ENCODE peak calls at places on chromosomes 5 and 9, in four cellular contexts. J is SK-N-SH, P is HepG2, T is HCT116. Z is an unnamed sample.

GRCh38 chr5:103512506-103512905 is 50.1 kb downstream of the NUDT12 start:
- DNase-seq in T (no peak), P (no peak), J (no peak), Z (no peak)

GRCh38 chr9:107557236-107557990 is 67.8 kb upstream of the KLF4 start:
- DNase-seq in J (no peak), T (peak; percentile 79), P (no peak), Z (no peak)

GRCh38 chr5:78588517-78588916 is 60.1 kb downstream of the LHFPL2 start:
- DNase-seq in T (no peak), P (no peak), J (no peak), Z (no peak)

GRCh38 chr5:87116821-87117512 is 150.7 kb upstream of the RASA1 start:
- DNase-seq in T (no peak), J (no peak), P (no peak), Z (no peak)

GRCh38 chr9:115498338-115498737 is 380.4 kb upstream of the TNC start:
- DNase-seq in J (no peak), T (no peak), P (no peak), Z (no peak)

GRCh38 chr9:136143215-136144001 is 24.7 kb upstream of the TMEM250 start:
- DNase-seq in T (no peak), P (peak; percentile 31), J (peak; percentile 57), Z (peak; percentile 76)

GRCh38 chr5:112682621-112683061 is 55.0 kb upstream of the APC start:
- DNase-seq in J (no peak), P (no peak), T (no peak), Z (no peak)

GRCh38 chr5:124661317-124662141 is 84.9 kb downstream of the ZNF608 start:
- DNase-seq in J (no peak), T (peak; percentile 81), P (peak; percentile 99), Z (peak; percentile 25)

GRCh38 chr5:65760504-65761275 is 38.7 kb downstream of the NLN start:
- DNase-seq in T (no peak), J (no peak), P (no peak), Z (no peak)

GRCh38 chr9:110619831-110620230 is 40.3 kb upstream of the SVEP1 start:
- DNase-seq in P (no peak), J (no peak), T (no peak), Z (no peak)
- TF ChIP-seq ELF1 in P (no peak), J (no peak), T (no peak), Z (no peak)

DNA sequence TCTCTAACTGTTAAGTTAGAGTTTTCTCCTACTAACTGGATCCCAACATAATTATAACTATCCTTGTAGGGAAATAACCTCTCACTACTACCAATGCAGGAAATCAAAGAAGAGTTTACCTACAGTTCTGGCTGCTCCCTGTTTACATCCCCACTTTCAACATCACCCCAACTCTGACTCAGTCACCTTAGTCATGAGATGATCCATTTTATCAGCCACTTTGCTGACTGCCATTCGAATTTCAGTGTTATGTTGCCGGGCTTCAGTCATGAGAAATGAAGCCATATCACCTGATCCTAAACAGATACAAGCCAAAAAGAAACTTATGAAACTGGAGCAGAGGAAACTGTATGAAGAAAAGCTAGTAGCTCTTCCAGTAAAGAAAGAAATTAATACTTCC is 33.7 kb downstream of the SLC31A2 start:
- DNase-seq in J (no peak), T (no peak), P (no peak), Z (no peak)
- TF ChIP-seq ELF1 in J (no peak), T (no peak), P (no peak), Z (no peak)

GRCh38 chr9:128167209-128167608 is 7.1 kb downstream of the BBLN start:
- DNase-seq in T (no peak), J (no peak), P (no peak), Z (no peak)

GRCh38 chr9:128169492-128169891 is 9.4 kb downstream of the BBLN start:
- DNase-seq in P (no peak), T (no peak), J (no peak), Z (no peak)

GRCh38 chr9:128169925-128170324 is 9.9 kb downstream of the BBLN start:
- DNase-seq in J (no peak), P (no peak), T (no peak), Z (no peak)

GRCh38 chr9:128166169-128166568 is 6.1 kb downstream of the BBLN start:
- DNase-seq in J (no peak), P (no peak), T (no peak), Z (no peak)

GRCh38 chr9:128168731-128169308 is 8.8 kb downstream of the BBLN start:
- DNase-seq in J (no peak), P (no peak), T (no peak), Z (no peak)
- TF ChIP-seq ELF1 in J (no peak), P (no peak), T (no peak), Z (no peak)

DNA sequence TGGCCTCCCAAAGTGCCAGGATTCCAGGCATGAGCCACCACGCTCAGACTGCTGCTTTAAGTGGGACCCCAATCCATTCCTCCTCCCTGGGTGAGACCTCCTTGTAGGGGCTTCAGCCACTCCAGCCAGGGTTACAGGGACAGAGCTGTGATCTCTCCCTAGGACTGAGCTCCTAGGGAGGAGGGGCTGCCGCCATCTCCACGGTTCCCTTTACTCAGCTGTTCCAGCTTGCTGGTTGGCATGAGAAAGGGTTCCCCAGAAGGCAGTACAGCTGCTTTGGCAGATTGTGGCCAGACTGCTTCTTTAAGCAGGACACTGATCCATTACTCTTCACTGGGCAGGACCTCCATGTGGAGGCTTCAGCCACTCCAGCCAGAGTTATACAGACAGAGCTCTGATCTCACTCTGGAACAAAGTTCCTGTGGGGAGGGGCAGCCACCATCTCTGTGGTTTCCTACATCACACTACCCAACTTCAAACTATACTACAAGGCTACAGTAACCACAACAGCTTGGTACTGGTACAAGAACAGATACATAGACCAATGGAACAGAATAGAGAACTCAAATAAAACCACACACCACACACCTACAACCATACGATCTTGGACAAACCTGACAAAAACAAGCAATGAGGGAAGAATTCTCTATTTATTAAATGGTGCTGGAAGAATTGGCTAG is 7.2 kb downstream of the INSL6 start:
- DNase-seq in P (no peak), J (no peak), T (no peak), Z (no peak)
- TF ChIP-seq ELF1 in P (no peak), J (no peak), T (no peak), Z (no peak)

DNA sequence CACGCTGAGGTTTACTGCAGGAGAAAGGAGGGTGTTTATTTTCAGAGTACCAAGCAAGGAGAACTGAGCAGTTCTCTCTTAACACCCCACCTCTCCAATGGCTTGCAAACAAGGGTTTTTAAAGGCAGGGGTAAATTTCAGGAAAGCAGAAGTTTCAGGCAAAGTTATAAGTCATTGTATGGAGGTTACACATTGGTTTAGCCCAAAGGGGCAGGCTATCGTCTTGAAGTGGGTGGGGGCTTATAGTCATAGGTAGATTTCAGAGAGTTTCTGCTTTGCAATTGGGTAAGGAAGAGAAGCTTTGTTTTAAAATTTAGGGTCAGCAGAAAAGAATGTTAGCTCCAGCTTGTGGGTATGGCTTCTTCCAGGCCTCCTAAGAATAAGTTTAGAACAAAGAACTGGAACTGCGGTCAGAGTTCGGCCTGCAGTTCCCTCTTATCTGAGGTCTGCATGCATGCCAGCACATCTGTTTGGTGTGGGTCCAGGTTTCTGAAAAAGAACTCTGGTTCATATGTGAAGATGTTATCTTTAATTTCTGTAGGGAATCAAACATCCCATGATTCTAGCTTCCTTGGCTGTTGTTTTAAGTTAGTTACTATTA is 96.0 kb downstream of the CYFIP2 start:
- DNase-seq in P (no peak), J (peak; percentile 16), T (no peak), Z (peak; percentile 35)
- TF ChIP-seq ELF1 in P (no peak), J (no peak), T (no peak), Z (no peak)

GRCh38 chr5:163565931-163566608 is 60.7 kb downstream of the MAT2B start:
- DNase-seq in T (no peak), P (peak; percentile 76), J (no peak), Z (no peak)
- TF ChIP-seq ELF1 in T (no peak), P (peak; percentile 28), J (no peak), Z (no peak)

GRCh38 chr9:125700791-125701190 is 6.2 kb downstream of the MAPKAP1 start:
- DNase-seq in P (no peak), J (no peak), T (no peak), Z (no peak)
- TF ChIP-seq ELF1 in P (no peak), J (no peak), T (no peak), Z (no peak)

DNA sequence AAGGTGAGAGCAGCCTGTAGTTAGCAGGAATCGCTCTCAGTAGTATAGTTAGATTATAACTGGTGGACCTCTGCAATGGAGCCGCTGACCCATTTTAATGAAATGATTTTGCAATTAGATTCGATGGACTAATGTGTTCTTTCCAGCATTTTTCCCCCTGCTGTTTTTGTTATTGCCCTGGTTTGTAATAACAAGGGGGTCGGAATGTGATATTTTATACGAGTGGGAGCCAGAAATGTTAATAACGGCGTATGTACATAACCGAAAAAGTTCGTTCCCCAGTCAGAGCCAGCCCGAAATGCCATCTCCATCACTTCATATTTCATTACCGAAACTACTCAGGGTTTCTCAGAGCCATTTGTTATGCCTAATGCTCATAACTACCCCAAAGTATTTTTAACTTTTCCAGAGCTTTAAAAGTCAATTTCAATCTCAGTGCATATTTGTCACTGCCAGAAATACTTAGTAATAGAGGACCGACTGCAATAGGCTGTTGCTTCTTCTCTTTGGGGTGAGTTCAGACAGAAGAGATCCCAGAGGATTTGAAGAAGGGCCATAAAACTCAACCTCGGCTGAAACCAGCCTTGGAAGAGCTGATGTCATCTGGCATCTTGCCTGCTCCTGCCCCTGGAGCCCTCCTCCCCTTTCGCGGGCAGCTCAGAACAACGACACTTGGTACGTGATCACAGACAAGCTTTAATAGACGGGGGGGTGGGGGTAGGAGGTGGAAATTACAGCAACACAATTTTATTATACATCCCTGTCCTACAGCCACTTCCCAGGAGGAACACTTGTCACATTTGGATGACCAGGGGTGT is 186.3 kb upstream of the PANK3 start:
- DNase-seq in P (no peak), J (peak; percentile 59), T (no peak), Z (no peak)
- TF ChIP-seq ELF1 in P (no peak), J (no peak), T (no peak), Z (no peak)

GRCh38 chr5:1737790-1738405 is 61.7 kb downstream of the MRPL36 start:
- DNase-seq in P (peak; percentile 31), J (peak; percentile 42), T (peak; percentile 22), Z (peak; percentile 80)
- TF ChIP-seq ELF1 in P (no peak), J (no peak), T (no peak), Z (no peak)

GRCh38 chr5:97002983-97003382 is 67.1 kb downstream of the LNPEP start:
- DNase-seq in J (no peak), T (no peak), P (no peak), Z (no peak)

GRCh38 chr5:97006454-97006853 is 70.6 kb downstream of the LNPEP start:
- DNase-seq in J (no peak), T (no peak), P (no peak), Z (no peak)

GRCh38 chr5:97000391-97000790 is 64.5 kb downstream of the LNPEP start:
- DNase-seq in P (no peak), J (no peak), T (no peak), Z (no peak)

GRCh38 chr5:96999856-97000255 is 64.0 kb downstream of the LNPEP start:
- DNase-seq in J (no peak), T (no peak), P (no peak), Z (no peak)

GRCh38 chr5:97004423-97005060 is 68.7 kb downstream of the LNPEP start:
- DNase-seq in J (no peak), P (no peak), T (no peak), Z (no peak)
- TF ChIP-seq ELF1 in J (no peak), P (no peak), T (no peak), Z (no peak)

Z was measured in K562.